ENCODE peak calls at places on chromosomes 6 and 20, in seven cellular contexts. E, Z, T, H, F, I and Y are unnamed samples.
A peak's percentile ranks its signal among the peaks of the same experiment; 100 is the strongest.

GRCh38 chr6:135270676-135271536 is 89.8 kb downstream of the MYB start:
- DNase-seq in Z (no peak), H (no peak), T (peak; percentile 92), F (no peak), E (no peak), I (no peak), Y (no peak)

GRCh38 chr6:11732036-11732545 is 46.5 kb downstream of the ADTRP start:
- DNase-seq in H (peak; percentile 85), T (no peak), E (no peak), I (peak; percentile 12), Z (peak; percentile 67), F (peak; percentile 38), Y (peak; percentile 93)

GRCh38 chr20:50376179-50376887 is 133.8 kb upstream of the PTPN1 start:
- DNase-seq in Z (no peak), H (no peak), I (no peak), F (no peak), E (no peak), T (no peak), Y (no peak)

GRCh38 chr6:130672153-130672552 is 155.1 kb upstream of the SMLR1 start:
- DNase-seq in Z (no peak), H (no peak), E (no peak), T (no peak), I (no peak), F (no peak), Y (no peak)

GRCh38 chr6:25830461-25830860 is 1.4 kb downstream of the SLC17A1 start:
- DNase-seq in T (no peak), E (no peak), F (no peak), Z (no peak), I (no peak), H (no peak), Y (no peak)

GRCh38 chr6:133551847-133552331 is 310.7 kb downstream of the EYA4 start:
- DNase-seq in I (peak; percentile 100), T (no peak), F (no peak), H (peak; percentile 84), E (no peak), Z (no peak), Y (peak; percentile 98)

GRCh38 chr6:130365166-130366010 is 429 bp upstream of the TMEM200A start:
- DNase-seq in E (peak; percentile 68), Z (peak; percentile 36), H (peak; percentile 62), T (no peak), I (peak; percentile 70), F (peak; percentile 39), Y (peak; percentile 75)

GRCh38 chr6:14277405-14277930 is 159.9 kb downstream of the CD83 start:
- DNase-seq in T (no peak), E (no peak), F (no peak), H (no peak), Z (no peak), I (no peak), Y (no peak)

GRCh38 chr6:135780326-135780725 is 71.2 kb upstream of the PDE7B start:
- DNase-seq in H (no peak), I (no peak), F (no peak), E (no peak), Z (no peak), T (no peak), Y (no peak)

GRCh38 chr6:170345662-170346061 is 39.1 kb downstream of the FAM120B start:
- DNase-seq in E (no peak), Z (no peak), F (no peak), T (peak; percentile 14), H (no peak), I (peak; percentile 2), Y (no peak)

GRCh38 chr20:34570859-34571306 is 12.4 kb downstream of the MAP1LC3A start:
- DNase-seq in E (no peak), H (no peak), T (no peak), I (peak; percentile 81), F (no peak), Z (no peak), Y (peak; percentile 53)

GRCh38 chr6:143187173-143187908 is 126.7 kb downstream of the AIG1 start:
- DNase-seq in T (no peak), F (no peak), Z (peak; percentile 28), I (peak; percentile 74), H (no peak), E (no peak), Y (peak; percentile 93)

GRCh38 chr6:83905648-83906047 is 46.2 kb downstream of the CYB5R4 start:
- DNase-seq in F (no peak), E (no peak), I (no peak), H (no peak), T (no peak), Z (no peak), Y (no peak)

GRCh38 chr6:16684195-16684689 is 77.0 kb downstream of the ATXN1 start:
- DNase-seq in H (no peak), F (no peak), T (no peak), I (no peak), E (no peak), Z (no peak), Y (no peak)

GRCh38 chr20:61253640-61254511 is 1.8 kb downstream of the CDH4 start:
- DNase-seq in I (peak; percentile 27), Z (no peak), F (no peak), E (no peak), T (no peak), H (no peak), Y (no peak)

GRCh38 chr20:38875170-38875993 is 50.8 kb upstream of the FAM83D start:
- DNase-seq in Z (no peak), H (no peak), T (peak; percentile 60), I (no peak), F (no peak), E (no peak), Y (no peak)

GRCh38 chr20:53940883-53941546 is 129.4 kb downstream of the BCAS1 start:
- DNase-seq in H (no peak), E (no peak), T (peak; percentile 51), I (peak; percentile 94), F (peak; percentile 50), Z (no peak), Y (peak; percentile 87)

GRCh38 chr6:141490982-141491381 is 641.7 kb upstream of the GJE1 start:
- DNase-seq in H (no peak), I (no peak), F (no peak), Z (no peak), E (no peak), T (no peak), Y (no peak)

GRCh38 chr6:164911873-164912580 is 397.4 kb downstream of the C6orf118 start:
- DNase-seq in F (no peak), H (no peak), Z (no peak), I (no peak), T (no peak), E (no peak), Y (no peak)

GRCh38 chr6:87396595-87397392 is 11.0 kb upstream of the CFAP206 start:
- DNase-seq in I (no peak), E (no peak), Z (no peak), H (no peak), F (no peak), T (no peak), Y (no peak)

GRCh38 chr20:23119456-23120216 is 33.5 kb upstream of the CD93 start:
- DNase-seq in Z (peak; percentile 46), F (no peak), I (no peak), E (no peak), H (no peak), T (no peak), Y (no peak)

GRCh38 chr6:138577151-138577915 is 78.0 kb upstream of the NHSL1 start:
- DNase-seq in T (no peak), Z (no peak), F (no peak), E (no peak), H (no peak), I (no peak), Y (no peak)

GRCh38 chr20:46118481-46119020 is 437 bp downstream of the CD40 start:
- DNase-seq in Z (peak; percentile 44), F (peak; percentile 46), I (no peak), E (no peak), T (peak; percentile 15), H (peak; percentile 62), Y (no peak)

GRCh38 chr6:52697903-52698302 is 27.0 kb downstream of the TMEM14A start:
- DNase-seq in T (no peak), E (no peak), I (no peak), F (no peak), H (no peak), Z (no peak), Y (peak; percentile 12)
- H3K4me3 ChIP-seq in T (no peak overlapping the region), E (no peak overlapping the region), I (no peak overlapping the region), F (no peak overlapping the region), H (no peak overlapping the region), Z (no peak overlapping the region), Y (no peak overlapping the region)

GRCh38 chr6:66662196-66662595 is 955.2 kb upstream of the EYS start:
- DNase-seq in E (no peak), F (no peak), H (no peak), I (peak; percentile 1), Z (no peak), T (no peak), Y (peak; percentile 36)
- H3K4me3 ChIP-seq in E (no peak overlapping the region), F (no peak overlapping the region), H (no peak overlapping the region), I (no peak overlapping the region), Z (no peak overlapping the region), T (no peak overlapping the region), Y (no peak overlapping the region)

DNA sequence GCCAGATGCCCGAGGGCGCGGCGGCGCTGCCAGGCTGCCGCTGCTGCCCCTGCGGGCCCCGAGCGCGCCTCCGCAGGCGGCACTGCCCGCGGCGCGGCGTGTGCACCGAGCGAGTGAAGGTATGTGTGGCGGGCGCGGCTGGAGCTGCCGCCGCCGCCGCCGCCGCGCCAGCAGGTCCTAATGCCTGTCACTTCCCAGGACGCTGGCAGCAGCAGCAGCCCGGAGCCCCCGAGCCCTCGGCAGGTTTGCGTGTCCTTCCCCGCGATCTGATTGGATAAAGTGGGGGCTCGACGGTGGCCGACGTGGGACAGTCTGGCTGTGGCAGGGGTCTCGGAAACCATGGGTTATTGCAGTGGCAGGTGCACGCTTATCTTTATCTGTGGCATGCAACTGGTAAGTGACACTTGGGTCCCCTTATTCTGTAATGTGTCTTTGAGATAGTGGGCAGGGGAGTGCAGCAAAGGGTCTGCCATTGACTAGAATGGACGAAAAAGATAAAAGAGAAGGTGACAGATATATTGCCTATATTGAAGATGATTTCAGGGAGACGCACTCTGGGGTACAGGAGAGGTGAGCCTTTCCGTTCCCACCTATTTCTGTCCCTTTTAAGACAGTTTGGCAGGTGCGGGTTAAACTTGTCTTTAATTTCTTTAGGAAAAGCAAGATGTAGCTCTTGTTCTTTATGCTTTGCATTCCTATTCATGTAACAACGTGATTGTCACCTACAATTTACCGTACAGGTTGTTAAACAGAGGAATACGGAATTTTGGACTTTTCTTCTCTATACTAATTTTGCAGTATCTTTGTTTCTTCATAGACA is at the start of gene NKAIN2:
- DNase-seq in H (peak; percentile 80), F (peak; percentile 23), E (no peak), Z (no peak), I (no peak), T (no peak), Y (no peak)
- H3K4me3 ChIP-seq in H (peak within 1 kb of the TSS; percentile 82), F (peak within 1 kb of the TSS; percentile 57), E (no peak within 1 kb of the TSS), Z (peak within 1 kb of the TSS; percentile 56), I (peak within 1 kb of the TSS; percentile 37), T (peak within 1 kb of the TSS; percentile 23), Y (peak within 1 kb of the TSS; percentile 55)

DNA sequence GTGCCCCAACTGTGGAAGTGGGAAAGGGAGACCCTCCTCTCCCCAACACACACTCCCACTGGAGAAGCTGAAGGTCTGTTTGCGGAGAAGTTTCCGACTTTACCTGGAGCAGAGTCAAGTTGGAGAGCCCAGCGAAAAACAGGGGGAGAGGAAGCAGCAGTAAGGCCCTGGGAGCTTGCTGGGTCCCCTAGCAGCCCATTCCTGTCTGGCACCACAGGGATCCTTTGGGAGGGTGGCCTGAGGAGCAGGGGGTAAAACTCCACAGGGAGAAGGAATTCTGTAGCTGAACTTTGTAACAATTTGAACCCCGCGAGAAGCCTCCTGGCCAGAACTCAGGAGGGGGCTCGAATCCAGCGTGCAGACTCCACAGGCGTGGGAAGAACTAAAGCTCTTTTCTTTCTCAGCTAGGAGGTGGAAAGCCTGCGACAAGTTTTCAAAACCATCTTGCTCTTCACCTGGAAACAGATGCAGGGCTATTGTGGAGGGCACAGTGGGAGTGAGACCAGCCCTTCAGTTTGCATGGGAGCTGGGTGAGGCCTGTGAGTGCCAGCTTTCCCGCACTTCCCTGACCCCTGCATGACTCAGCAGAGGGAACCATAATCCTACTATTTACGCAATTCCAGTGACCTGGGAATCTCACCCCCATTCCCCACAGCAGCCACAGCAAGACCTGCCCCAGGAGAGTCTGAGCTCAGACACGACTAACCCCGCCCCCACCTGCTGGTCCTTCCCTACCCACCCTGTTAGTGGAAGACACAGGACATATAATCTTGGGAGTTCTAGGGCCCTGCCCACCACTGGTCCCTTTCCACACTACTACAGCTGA is 25.8 kb downstream of the SERPINB9 start:
- DNase-seq in E (no peak), T (no peak), Z (no peak), F (no peak), I (peak; percentile 57), H (no peak), Y (peak; percentile 46)
- H3K4me3 ChIP-seq in E (no peak overlapping the region), T (no peak overlapping the region), Z (peak overlapping the region; percentile 86), F (peak overlapping the region; percentile 69), I (no peak overlapping the region), H (peak overlapping the region; percentile 67), Y (peak overlapping the region; percentile 64)